ENCODE peak calls at places on chromosomes 16 and 17, in eight cellular contexts. S is stimulated activated CD4-positive, alpha-beta T cell treated with anti-CD3 and anti-CD28 coated beads, Interleukin-4, amount 100 ng/mL, for 1 hour; T is B cell; A is EL; J is fibroblast of pulmonary artery; P is skeletal muscle cell; O is hypothalamus; Q is NCI-H1105 treated with DMSO at 0.1 percent for 48 hours. K is an unnamed sample.

GRCh38 chr16:84548508-84548907 is 44.0 kb upstream of the MEAK7 start:
- DNase-seq in S (no peak), T (no peak), A (no peak), J (no peak), P (no peak), O (no peak), Q (no peak), K (no peak)

GRCh38 chr17:44203731-44204452 is 4.2 kb upstream of the ATXN7L3 start:
- DNase-seq in S (peak; percentile 40), T (no peak), A (peak; percentile 54), J (peak; percentile 71), P (no peak), O (no peak), Q (peak; percentile 29), K (peak; percentile 42)

GRCh38 chr17:40448639-40449261 is 5.5 kb downstream of the IGFBP4 start:
- DNase-seq in S (no peak), T (no peak), A (no peak), J (peak; percentile 25), P (no peak), O (no peak), Q (no peak), K (no peak)

GRCh38 chr16:46577988-46578579 is 43.1 kb downstream of the SHCBP1 start:
- DNase-seq in S (no peak), T (no peak), A (no peak), J (no peak), P (no peak), O (no peak), Q (no peak), K (no peak)

GRCh38 chr16:82730901-82731300 is 104.1 kb downstream of the CDH13 start:
- DNase-seq in S (no peak), T (no peak), A (no peak), J (no peak), P (no peak), O (no peak), Q (no peak), K (no peak)

GRCh38 chr16:66898207-66898606 is 17.9 kb downstream of the PDP2 start:
- DNase-seq in S (no peak), T (no peak), A (peak; percentile 49), J (no peak), P (no peak), O (no peak), Q (no peak), K (no peak)

GRCh38 chr17:58196610-58197009 is 4.1 kb downstream of the EPX start:
- DNase-seq in S (no peak), T (no peak), A (no peak), J (no peak), P (no peak), O (no peak), Q (no peak), K (no peak)

GRCh38 chr17:10117581-10118001 is 80.8 kb downstream of the GAS7 start:
- DNase-seq in S (no peak), T (peak; percentile 73), A (no peak), J (no peak), P (no peak), O (no peak), Q (no peak), K (no peak)

GRCh38 chr16:19138601-19139000 is 24.8 kb downstream of the ITPRIPL2 start:
- DNase-seq in S (no peak), T (no peak), A (peak; percentile 74), J (peak; percentile 82), P (peak; percentile 64), O (no peak), Q (peak; percentile 20), K (peak; percentile 80)

GRCh38 chr16:85005278-85006069 is 5.9 kb downstream of the ZDHHC7 start:
- DNase-seq in S (no peak), T (no peak), A (peak; percentile 84), J (no peak), P (no peak), O (no peak), Q (no peak), K (no peak)

GRCh38 chr16:19528666-19529065 is 4.9 kb downstream of the CCP110 start:
- DNase-seq in S (no peak), T (no peak), A (no peak), J (no peak), P (no peak), O (no peak), Q (no peak), K (no peak)

GRCh38 chr16:50332599-50332998 is 36.2 kb downstream of the BRD7 start:
- DNase-seq in S (no peak), T (no peak), A (no peak), J (no peak), P (no peak), O (no peak), Q (no peak), K (no peak)

GRCh38 chr17:2770129-2770528 is 20.7 kb upstream of the CCDC92B start:
- DNase-seq in S (no peak), T (no peak), A (no peak), J (no peak), P (no peak), O (no peak), Q (no peak), K (no peak)

GRCh38 chr17:30495586-30495985 is 18.4 kb downstream of the GOSR1 start:
- DNase-seq in S (no peak), T (no peak), A (peak; percentile 7), J (no peak), P (no peak), O (no peak), Q (no peak), K (no peak)

GRCh38 chr17:73215414-73215813 is 22.6 kb downstream of the COG1 start:
- DNase-seq in S (no peak), T (no peak), A (no peak), J (no peak), P (no peak), O (no peak), Q (no peak), K (peak; percentile 49)

GRCh38 chr16:76856112-76856511 is 334.9 kb upstream of the MON1B start:
- DNase-seq in S (no peak), T (no peak), A (no peak), J (no peak), P (no peak), O (no peak), Q (no peak), K (no peak)

K was measured in NCI-H345.